ENCODE peak calls at places on chromosomes 16 and 17, in five cellular contexts. One of them, this sample, is unnamed.

GRCh38 chr17:46772013-46772878 is 46.2 kb downstream of the WNT3 start:
- DNase-seq in HL-60: no peak
- DNase-seq in substantia nigra: no peak
- DNase-seq in OCI-M1: no peak
- DNase-seq in activated naive CD4-positive, alpha-beta T cell: no peak
- DNase-seq in this sample: peak; percentile 18

GRCh38 chr16:87101903-87102302 is 215.3 kb downstream of the C16orf95 start:
- DNase-seq in HL-60: no peak
- DNase-seq in substantia nigra: no peak
- DNase-seq in OCI-M1: no peak
- DNase-seq in activated naive CD4-positive, alpha-beta T cell: no peak
- DNase-seq in this sample: no peak

GRCh38 chr17:43608313-43608712 is 53.4 kb downstream of the MEOX1 start:
- DNase-seq in HL-60: no peak
- DNase-seq in substantia nigra: no peak
- DNase-seq in OCI-M1: no peak
- DNase-seq in activated naive CD4-positive, alpha-beta T cell: no peak
- DNase-seq in this sample: no peak

GRCh38 chr17:55161935-55162555 is 102.7 kb upstream of the HLF start:
- DNase-seq in HL-60: no peak
- DNase-seq in substantia nigra: no peak
- DNase-seq in OCI-M1: no peak
- DNase-seq in activated naive CD4-positive, alpha-beta T cell: no peak
- DNase-seq in this sample: no peak

GRCh38 chr17:64024215-64024654 is 3.8 kb upstream of the ICAM2 start:
- DNase-seq in HL-60: no peak
- DNase-seq in substantia nigra: no peak
- DNase-seq in OCI-M1: peak; percentile 86
- DNase-seq in activated naive CD4-positive, alpha-beta T cell: no peak
- DNase-seq in this sample: no peak

GRCh38 chr16:84883301-84883700 is 63.5 kb downstream of the CRISPLD2 start:
- DNase-seq in HL-60: no peak
- DNase-seq in substantia nigra: no peak
- DNase-seq in OCI-M1: no peak
- DNase-seq in activated naive CD4-positive, alpha-beta T cell: no peak
- DNase-seq in this sample: no peak

GRCh38 chr17:81685108-81685507 is 1.3 kb downstream of the HGS start:
- DNase-seq in HL-60: no peak
- DNase-seq in substantia nigra: no peak
- DNase-seq in OCI-M1: no peak
- DNase-seq in activated naive CD4-positive, alpha-beta T cell: no peak
- DNase-seq in this sample: no peak

GRCh38 chr16:57165483-57165882 is 20.4 kb downstream of the PSME3IP1 start:
- DNase-seq in HL-60: no peak
- DNase-seq in substantia nigra: no peak
- DNase-seq in OCI-M1: no peak
- DNase-seq in activated naive CD4-positive, alpha-beta T cell: no peak
- DNase-seq in this sample: no peak

GRCh38 chr16:87263418-87264052 is 53.7 kb downstream of the C16orf95 start:
- DNase-seq in HL-60: no peak
- DNase-seq in substantia nigra: no peak
- DNase-seq in OCI-M1: no peak
- DNase-seq in activated naive CD4-positive, alpha-beta T cell: no peak
- DNase-seq in this sample: no peak

GRCh38 chr16:21283521-21284289 is 5.6 kb upstream of the CRYM start:
- DNase-seq in HL-60: peak; percentile 29
- DNase-seq in substantia nigra: no peak
- DNase-seq in OCI-M1: no peak
- DNase-seq in activated naive CD4-positive, alpha-beta T cell: no peak
- DNase-seq in this sample: peak; percentile 39

GRCh38 chr17:40953876-40954275 is 12.9 kb downstream of the KRT39 start:
- DNase-seq in HL-60: no peak
- DNase-seq in substantia nigra: no peak
- DNase-seq in OCI-M1: no peak
- DNase-seq in activated naive CD4-positive, alpha-beta T cell: no peak
- DNase-seq in this sample: no peak

GRCh38 chr16:46638947-46639925 is 18.1 kb upstream of the SHCBP1 start:
- DNase-seq in HL-60: no peak
- DNase-seq in substantia nigra: no peak
- DNase-seq in OCI-M1: no peak
- DNase-seq in activated naive CD4-positive, alpha-beta T cell: no peak
- DNase-seq in this sample: no peak

GRCh38 chr16:19488213-19488640 is 33.7 kb downstream of the GDE1 start:
- DNase-seq in HL-60: no peak
- DNase-seq in substantia nigra: no peak
- DNase-seq in OCI-M1: peak; percentile 72
- DNase-seq in activated naive CD4-positive, alpha-beta T cell: no peak
- DNase-seq in this sample: no peak

GRCh38 chr17:20133552-20133951 is 124.4 kb downstream of the SPECC1 start:
- DNase-seq in HL-60: no peak
- DNase-seq in substantia nigra: no peak
- DNase-seq in OCI-M1: no peak
- DNase-seq in activated naive CD4-positive, alpha-beta T cell: no peak
- DNase-seq in this sample: no peak

GRCh38 chr16:920722-921121 is 50.1 kb downstream of the LMF1 start:
- DNase-seq in HL-60: no peak
- DNase-seq in substantia nigra: peak; percentile 45
- DNase-seq in OCI-M1: no peak
- DNase-seq in activated naive CD4-positive, alpha-beta T cell: no peak
- DNase-seq in this sample: no peak

This sample was measured in naive B cell.